ENCODE peak calls at places on chromosomes 11 and 22, in five cellular contexts. R is K562, W is SK-N-SH, X is GM12878, P is HepG2. U is an unnamed sample.

GRCh38 chr11:128936546-128937275 is 6.0 kb downstream of the TP53AIP1 start:
- DNase-seq in W (no peak), X (no peak), P (peak; percentile 58), R (no peak), U (no peak)

GRCh38 chr11:17352925-17353227 is 1.3 kb downstream of the NCR3LG1 start:
- DNase-seq in X (no peak), R (peak; percentile 62), W (peak; percentile 52), P (peak; percentile 35), U (peak; percentile 39)

GRCh38 chr11:7381937-7382336 is 103.4 kb upstream of the OLFML1 start:
- DNase-seq in W (no peak), R (no peak), X (no peak), P (no peak), U (no peak)

GRCh38 chr11:44743326-44743725 is 16.6 kb downstream of the TSPAN18 start:
- DNase-seq in R (no peak), P (no peak), X (no peak), W (no peak), U (no peak)

GRCh38 chr11:96464695-96465307 is 75.0 kb downstream of the JRKL start:
- DNase-seq in X (peak; percentile 11), P (peak; percentile 68), R (peak; percentile 76), W (peak; percentile 61), U (peak; percentile 71)

GRCh38 chr22:23182289-23183106 is 2.2 kb downstream of the BCR start:
- DNase-seq in P (no peak), R (peak; percentile 88), W (no peak), X (peak; percentile 32), U (peak; percentile 66)

GRCh38 chr11:61626580-61627380 is 45.9 kb upstream of the SYT7 start:
- DNase-seq in X (no peak), W (no peak), P (peak; percentile 34), R (no peak), U (no peak)

GRCh38 chr11:13384837-13385417 is 78.1 kb downstream of the BTBD10 start:
- DNase-seq in R (peak; percentile 30), W (peak; percentile 39), P (peak; percentile 25), X (peak; percentile 3), U (peak; percentile 52)

DNA sequence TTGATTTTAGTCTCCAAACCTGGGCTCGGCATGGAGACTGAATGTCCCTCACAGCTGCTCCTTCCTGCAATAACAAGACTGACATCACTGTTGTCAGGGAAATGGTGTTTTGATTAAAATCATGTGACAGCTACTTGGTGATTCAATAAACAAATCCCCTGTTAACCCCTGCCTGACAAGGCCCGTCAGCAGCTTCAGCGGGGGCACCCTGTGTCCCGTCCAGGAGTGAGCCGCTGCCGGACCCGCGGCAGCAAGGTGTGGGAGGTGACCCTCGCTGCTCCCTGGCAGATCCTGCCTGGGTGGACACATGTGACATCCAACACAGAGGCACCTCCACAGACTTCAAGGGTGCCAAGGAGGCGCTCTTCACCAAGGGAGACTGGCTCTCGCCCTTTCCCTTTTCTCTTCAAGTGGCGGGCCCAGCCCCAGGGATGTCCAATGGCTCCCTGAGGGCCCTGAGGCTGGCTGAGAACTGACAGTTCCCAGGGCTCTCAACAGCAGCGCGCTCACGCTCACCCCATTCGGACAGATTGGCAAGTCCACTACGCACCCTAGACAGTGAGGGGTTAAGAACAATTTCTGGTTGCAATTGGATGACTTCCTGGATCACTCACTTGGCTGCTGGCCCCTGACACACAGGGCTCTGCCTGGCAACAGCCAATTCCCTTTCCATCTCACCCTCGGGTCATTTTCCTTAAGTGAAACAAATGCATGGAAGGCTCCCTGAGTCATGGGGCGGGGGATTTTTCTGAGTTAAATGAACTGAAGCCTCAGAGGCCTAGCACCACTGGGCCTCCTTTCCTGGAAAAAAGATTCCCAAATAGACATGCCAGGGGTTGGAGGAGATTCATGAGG is 30.7 kb downstream of the PPP2R1B start:
- DNase-seq in W (peak; percentile 88), X (no peak), P (no peak), R (no peak), U (peak; percentile 61)
- TF ChIP-seq FOXM1 in W (no peak), X (no peak), P (no peak), R (no peak), U (no peak)

GRCh38 chr11:15157181-15157580 is 42.5 kb downstream of the INSC start:
- DNase-seq in X (no peak), W (no peak), R (no peak), P (no peak), U (no peak)

GRCh38 chr11:15161746-15162145 is 47.0 kb downstream of the INSC start:
- DNase-seq in X (no peak), P (no peak), W (no peak), R (no peak), U (no peak)

GRCh38 chr11:15157738-15158137 is 43.0 kb downstream of the INSC start:
- DNase-seq in X (no peak), R (no peak), P (no peak), W (no peak), U (no peak)

GRCh38 chr11:15158351-15159015 is 43.8 kb downstream of the INSC start:
- DNase-seq in X (no peak), W (no peak), R (no peak), P (no peak), U (no peak)

GRCh38 chr11:15159085-15159484 is 44.4 kb downstream of the INSC start:
- DNase-seq in W (peak; percentile 27), P (no peak), X (no peak), R (peak; percentile 14), U (peak; percentile 51)
- TF ChIP-seq FOXM1 in W (no peak), P (no peak), X (no peak), R (no peak), U (no peak)

GRCh38 chr22:32996702-32997101 is 61.5 kb downstream of the SYN3 start:
- DNase-seq in R (no peak), X (no peak), P (no peak), W (no peak), U (no peak)
- TF ChIP-seq FOXM1 in R (no peak), X (no peak), P (no peak), W (no peak), U (no peak)

GRCh38 chr11:33147559-33147958 is 13.7 kb downstream of the CSTF3 start:
- DNase-seq in P (no peak), X (no peak), R (no peak), W (no peak), U (no peak)
- TF ChIP-seq FOXM1 in P (no peak), X (no peak), R (no peak), W (no peak), U (no peak)

GRCh38 chr11:85718991-85719807 is 33.2 kb upstream of the CCDC89 start:
- DNase-seq in W (no peak), X (no peak), P (peak; percentile 3), R (no peak), U (no peak)
- TF ChIP-seq FOXM1 in W (peak; percentile 97), X (no peak), P (no peak), R (no peak), U (no peak)

DNA sequence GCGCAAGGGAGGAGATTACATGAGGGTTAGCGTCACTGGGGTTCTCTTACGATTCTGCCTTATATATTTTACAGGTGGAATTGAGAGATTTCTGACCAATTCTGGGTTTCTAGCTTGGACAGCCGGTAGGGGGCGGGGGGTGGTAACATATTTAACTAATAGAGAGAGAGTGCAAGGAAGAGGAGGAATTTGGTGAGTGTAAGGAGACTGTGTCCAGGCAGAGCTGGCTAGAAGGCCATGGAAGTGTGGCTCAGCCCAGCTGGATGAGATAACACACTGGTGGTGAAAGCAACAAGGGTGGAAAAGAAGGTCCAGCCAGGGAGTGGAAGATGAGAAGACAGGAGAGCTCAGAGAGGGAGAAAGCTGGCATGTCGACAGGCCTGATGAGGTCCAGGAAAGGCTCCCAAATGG is 56.5 kb downstream of the ST3GAL4 start:
- DNase-seq in X (no peak), W (no peak), R (peak; percentile 46), P (no peak), U (no peak)
- TF ChIP-seq FOXM1 in X (no peak), W (no peak), R (no peak), P (no peak), U (no peak)

U was measured in HEK293T.